ENCODE peak calls at places on chromosomes 3 and 15, in ten cellular contexts. A is transverse colon, U is A549, R is upper lobe of left lung, N is SK-N-SH, B is sigmoid colon, C is suprapubic skin, W is ovary, V is stomach, Q is tibial nerve. Z is an unnamed sample.

GRCh38 chr3:126522363-126522788 is 1.6 kb upstream of the CHST13 start:
- DNase-seq in N (peak; percentile 88), C (no peak), Q (peak; percentile 61), U (peak; percentile 41), W (peak; percentile 72), R (no peak), V (peak; percentile 55), A (peak; percentile 54), B (peak; percentile 71), Z (no peak)

GRCh38 chr3:129602730-129603560 is 3.5 kb downstream of the PLXND1 start:
- DNase-seq in A (peak; percentile 56), R (peak; percentile 67), C (peak; percentile 93), V (no peak), U (peak; percentile 81), N (no peak), Q (peak; percentile 75), B (peak; percentile 91), W (peak; percentile 81), Z (no peak)

GRCh38 chr3:141795719-141796435 is 32.7 kb downstream of the GRK7 start:
- DNase-seq in Q (peak; percentile 40), A (peak; percentile 42), B (peak; percentile 86), W (peak; percentile 53), N (peak; percentile 42), C (no peak), V (no peak), U (no peak), R (no peak), Z (no peak)

GRCh38 chr3:66402596-66403267 is 98.1 kb downstream of the LRIG1 start:
- DNase-seq in Q (no peak), A (no peak), B (peak; percentile 75), U (no peak), V (no peak), C (no peak), R (no peak), W (no peak), N (no peak), Z (no peak)

GRCh38 chr3:129424185-129424841 is 4.1 kb downstream of the EFCAB12 start:
- DNase-seq in A (peak; percentile 35), Q (no peak), C (peak; percentile 44), R (no peak), U (peak; percentile 71), N (no peak), B (no peak), W (no peak), V (peak; percentile 50), Z (no peak)

GRCh38 chr3:147393261-147393964 is 12.9 kb downstream of the ZIC4 start:
- DNase-seq in A (no peak), N (peak; percentile 88), R (peak; percentile 73), U (no peak), Q (no peak), W (no peak), C (no peak), B (peak; percentile 62), V (no peak), Z (no peak)

GRCh38 chr3:183844606-183845005 is 19.2 kb upstream of the MAP6D1 start:
- DNase-seq in N (no peak), R (no peak), C (no peak), Q (no peak), U (no peak), B (no peak), V (no peak), A (no peak), W (no peak), Z (no peak)

GRCh38 chr15:28726102-28726501 is 13.9 kb upstream of the GOLGA8M start:
- DNase-seq in C (no peak), W (no peak), B (no peak), R (peak; percentile 59), U (no peak), A (no peak), N (no peak), V (no peak), Q (no peak), Z (no peak)

GRCh38 chr15:98996619-98997018 is 11.0 kb downstream of the PGPEP1L start:
- DNase-seq in A (no peak), W (no peak), Q (no peak), U (no peak), C (no peak), B (no peak), V (no peak), N (no peak), R (no peak), Z (no peak)

DNA sequence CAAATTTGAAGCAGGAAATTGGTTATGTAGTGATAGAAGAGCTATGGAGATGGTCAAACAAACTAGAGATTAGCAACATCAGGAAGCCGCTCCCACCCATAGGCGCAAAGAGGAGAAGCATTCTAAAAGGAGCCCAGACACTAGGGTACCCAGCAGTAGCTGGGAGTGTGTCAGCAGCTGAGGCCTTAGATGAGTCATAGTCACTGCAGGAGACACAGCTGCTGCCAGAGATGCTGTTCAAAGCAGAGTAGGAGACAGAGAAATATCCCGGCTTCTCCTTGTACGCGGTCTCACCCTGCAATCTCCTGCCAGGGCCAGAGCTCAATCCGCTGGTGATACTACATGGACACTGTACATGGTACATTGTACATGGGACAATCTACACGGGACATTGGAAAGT is 61.9 kb downstream of the VGLL3 start:
- DNase-seq in C (no peak), R (no peak), W (no peak), A (no peak), V (no peak), B (no peak), U (peak; percentile 4), Q (no peak), N (no peak), Z (no peak)
- TF ChIP-seq EP300 in C (no peak), R (no peak), W (no peak), A (no peak), V (no peak), B (no peak), U (no peak), Q (no peak), N (no peak), Z (no peak)

DNA sequence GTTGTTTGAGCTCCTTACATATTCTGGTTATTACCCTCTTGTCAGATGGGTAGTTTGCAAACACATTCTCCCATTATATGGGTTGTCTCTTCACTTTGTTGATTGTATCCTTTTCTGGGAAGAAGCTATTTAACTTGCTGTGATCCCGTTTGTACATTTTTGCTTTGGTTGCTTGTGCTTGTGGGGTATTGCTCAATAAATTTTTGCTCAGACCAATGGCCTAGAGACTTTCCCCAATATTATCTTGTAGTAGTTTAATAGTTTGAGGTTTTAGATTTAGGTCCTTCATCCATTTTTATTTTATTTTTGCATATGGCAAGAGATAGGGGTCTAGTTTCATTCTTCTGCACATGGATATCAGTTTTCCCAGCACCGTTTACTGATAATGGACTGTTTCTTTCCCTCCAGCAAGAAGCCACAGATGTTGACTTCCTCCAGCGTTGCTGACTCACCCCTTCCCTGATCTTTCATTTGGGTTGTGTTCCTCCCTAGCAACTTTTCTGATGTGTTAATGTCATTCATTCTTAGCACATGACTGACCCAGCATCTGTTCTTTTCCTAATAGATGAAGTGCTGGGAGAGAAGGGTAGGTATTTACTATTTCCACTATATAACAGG is 166.7 kb upstream of the SGO1 start:
- DNase-seq in U (no peak), N (no peak), V (no peak), C (no peak), W (no peak), R (no peak), A (no peak), B (no peak), Q (no peak), Z (no peak)
- TF ChIP-seq EP300 in U (no peak), N (no peak), V (no peak), C (no peak), W (no peak), R (no peak), A (no peak), B (no peak), Q (no peak), Z (no peak)

DNA sequence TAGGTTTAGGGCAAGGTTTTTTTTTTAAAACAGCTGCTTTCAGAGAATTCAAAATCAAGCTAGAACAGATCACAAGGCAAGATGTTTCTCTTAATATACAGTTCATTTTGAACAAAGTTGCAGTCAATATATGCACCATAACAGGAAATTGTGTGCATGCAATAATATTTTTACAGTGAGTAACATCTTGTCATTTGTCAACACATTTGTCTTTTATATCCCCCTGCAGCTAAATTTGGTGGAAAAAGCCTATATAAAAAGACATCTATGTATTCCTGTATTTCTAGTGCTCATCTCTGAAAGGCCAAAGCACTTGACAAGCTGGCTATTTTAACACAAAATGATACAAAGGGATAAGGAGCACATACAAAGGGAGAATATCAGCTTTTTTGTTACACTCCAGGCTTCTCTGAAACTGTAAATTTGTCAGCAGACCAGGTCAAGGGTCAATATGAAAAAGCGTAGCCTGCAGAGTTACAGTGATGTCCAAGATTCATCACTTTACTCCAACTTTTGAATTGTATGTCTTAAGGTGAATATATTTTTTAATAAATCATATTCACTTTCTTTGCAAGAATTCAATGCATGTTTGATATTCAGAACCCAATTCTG is 146.4 kb upstream of the DPH6 start:
- DNase-seq in B (no peak), C (no peak), V (no peak), Q (no peak), A (no peak), W (no peak), U (no peak), R (no peak), N (no peak), Z (no peak)
- TF ChIP-seq EP300 in B (no peak), C (no peak), V (no peak), Q (no peak), A (no peak), W (no peak), U (no peak), R (no peak), N (no peak), Z (no peak)

GRCh38 chr3:175002732-175003143 is 143.6 kb downstream of the NAALADL2 start:
- DNase-seq in V (no peak), C (no peak), R (no peak), B (no peak), W (no peak), Q (no peak), N (no peak), U (no peak), A (no peak), Z (no peak)

GRCh38 chr3:175005193-175005592 is 146.1 kb downstream of the NAALADL2 start:
- DNase-seq in C (no peak), U (no peak), V (no peak), B (no peak), A (no peak), Q (no peak), W (no peak), N (no peak), R (no peak), Z (no peak)

GRCh38 chr3:175001091-175001490 is 142.0 kb downstream of the NAALADL2 start:
- DNase-seq in B (no peak), V (no peak), C (no peak), Q (no peak), R (no peak), W (no peak), N (no peak), U (no peak), A (no peak), Z (no peak)

GRCh38 chr3:175005881-175006280 is 146.7 kb downstream of the NAALADL2 start:
- DNase-seq in C (no peak), B (no peak), W (no peak), Q (no peak), A (no peak), U (no peak), R (no peak), N (no peak), V (no peak), Z (no peak)

DNA sequence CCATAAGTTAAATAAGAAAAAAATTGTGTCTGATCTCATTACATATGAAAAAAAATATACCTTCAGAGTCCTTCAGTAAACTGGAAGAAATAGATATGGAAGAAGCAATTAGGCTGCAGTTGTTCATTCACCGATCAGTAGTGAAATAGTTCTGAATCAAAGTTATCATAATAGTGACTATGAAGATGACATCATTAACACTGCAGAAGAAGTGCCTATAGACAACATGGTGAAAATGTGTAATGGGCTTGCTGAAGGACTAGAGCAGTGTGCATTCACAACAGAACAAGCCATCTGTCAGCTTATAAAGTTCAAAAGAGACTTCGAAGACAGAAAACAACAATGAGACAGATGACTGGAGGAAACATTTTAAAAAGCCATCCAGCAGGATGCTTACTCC is 144.5 kb downstream of the NAALADL2 start:
- DNase-seq in A (no peak), R (no peak), C (no peak), U (no peak), B (no peak), W (no peak), N (no peak), Q (no peak), V (no peak), Z (no peak)
- TF ChIP-seq EP300 in A (no peak), R (no peak), C (no peak), U (no peak), B (no peak), W (no peak), N (no peak), Q (no peak), V (no peak), Z (no peak)

Z was measured in esophagus muscularis mucosa.